ENCODE peak calls at places on chromosomes 2 and 18, in six cellular contexts. D, R, U, X, H and Z are unnamed samples.

GRCh38 chr2:30915485-30915884 is 108.2 kb upstream of the CAPN13 start:
- DNase-seq in D (no peak), R (no peak), U (no peak), X (peak), H (peak), Z (no peak)

GRCh38 chr2:131966256-131966655 is 195.5 kb downstream of the ANKRD30BL start:
- DNase-seq in D (no peak), R (no peak), U (no peak), X (no peak), H (no peak), Z (no peak)

GRCh38 chr2:99936065-99936464 is 206.3 kb downstream of the AFF3 start:
- DNase-seq in D (no peak), R (no peak), U (no peak), X (no peak), H (no peak), Z (no peak)

GRCh38 chr2:158716091-158716815 is 78.9 kb upstream of the DAPL1 start:
- DNase-seq in D (no peak), R (no peak), U (peak), X (peak), H (no peak), Z (no peak)

GRCh38 chr2:105515581-105516415 is 116.9 kb upstream of the FHL2 start:
- DNase-seq in D (no peak), R (no peak), U (no peak), X (peak), H (no peak), Z (peak)

GRCh38 chr2:223989206-223989859 is 32.1 kb downstream of the MRPL44 start:
- DNase-seq in D (no peak), R (no peak), U (no peak), X (no peak), H (no peak), Z (no peak)

GRCh38 chr2:179272406-179273192 is 8.0 kb upstream of the SESTD1 start:
- DNase-seq in D (no peak), R (peak), U (peak), X (no peak), H (no peak), Z (no peak)

GRCh38 chr18:11324510-11324909 is 175.1 kb upstream of the PIEZO2 start:
- DNase-seq in D (no peak), R (no peak), U (peak), X (no peak), H (no peak), Z (no peak)

GRCh38 chr2:111039984-111040383 is 80.7 kb upstream of the BCL2L11 start:
- DNase-seq in D (no peak), R (no peak), U (no peak), X (no peak), H (no peak), Z (no peak)

GRCh38 chr2:221574231-221574570 is 2.1 kb upstream of the EPHA4 start:
- DNase-seq in D (no peak), R (no peak), U (no peak), X (no peak), H (no peak), Z (no peak)

GRCh38 chr2:147384659-147385058 is 460.2 kb upstream of the ACVR2A start:
- DNase-seq in D (no peak), R (no peak), U (no peak), X (no peak), H (no peak), Z (no peak)

GRCh38 chr2:111898703-111899514 is 502 bp downstream of the MERTK start:
- DNase-seq in D (peak), R (no peak), U (peak), X (peak), H (no peak), Z (no peak)

GRCh38 chr2:61419129-61419528 is 51.8 kb downstream of the USP34 start:
- DNase-seq in D (no peak), R (no peak), U (no peak), X (no peak), H (no peak), Z (no peak)

GRCh38 chr2:207970138-207970824 is 55.0 kb downstream of the PLEKHM3 start:
- DNase-seq in D (no peak), R (no peak), U (no peak), X (no peak), H (no peak), Z (no peak)

GRCh38 chr2:25528173-25528572 is 145.2 kb downstream of the DTNB start:
- DNase-seq in D (no peak), R (peak), U (peak), X (no peak), H (no peak), Z (no peak)

GRCh38 chr2:196143641-196144236 is 27.6 kb downstream of the STK17B start:
- DNase-seq in D (no peak), R (no peak), U (no peak), X (no peak), H (no peak), Z (no peak)

GRCh38 chr2:46352621-46353020 is 55.4 kb downstream of the EPAS1 start:
- DNase-seq in D (no peak), R (no peak), U (peak), X (peak), H (no peak), Z (peak)

GRCh38 chr2:167454036-167454435 is 565.8 kb downstream of the XIRP2 start:
- DNase-seq in D (no peak), R (no peak), U (no peak), X (no peak), H (no peak), Z (no peak)

GRCh38 chr2:167450364-167450763 is 562.1 kb downstream of the XIRP2 start:
- DNase-seq in D (no peak), R (no peak), U (no peak), X (no peak), H (no peak), Z (no peak)

GRCh38 chr2:167451496-167452289 is 563.4 kb downstream of the XIRP2 start:
- DNase-seq in D (no peak), R (no peak), U (no peak), X (no peak), H (no peak), Z (no peak)
- TF ChIP-seq CTCF in D (no peak), R (no peak), U (no peak), X (no peak), H (no peak), Z (no peak)

DNA sequence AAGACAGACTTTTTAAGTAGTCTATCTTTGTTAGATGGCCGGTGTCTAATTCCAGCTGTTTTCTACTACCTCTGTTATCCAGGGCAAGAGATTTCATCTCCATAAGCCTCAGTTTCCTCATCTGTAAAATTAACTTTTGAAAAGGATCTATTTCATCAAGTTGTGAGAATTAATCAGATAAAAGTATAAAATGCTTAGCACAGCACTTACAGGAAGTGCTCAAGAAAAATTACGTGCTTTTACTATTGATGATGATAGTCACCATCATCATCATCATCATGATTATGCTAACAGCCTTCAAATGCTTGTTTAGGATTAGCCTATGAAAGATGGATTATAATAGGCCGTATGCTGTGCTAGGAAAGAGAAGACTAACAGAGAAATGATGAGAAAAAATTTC is 76.2 kb downstream of the CYRIA start:
- DNase-seq in D (no peak), R (no peak), U (no peak), X (no peak), H (no peak), Z (no peak)
- TF ChIP-seq CTCF in D (no peak), R (no peak), U (no peak), X (no peak), H (no peak), Z (no peak)

GRCh38 chr2:28643911-28644334 is 107.7 kb upstream of the PPP1CB start:
- DNase-seq in D (no peak), R (peak), U (peak), X (no peak), H (no peak), Z (peak)
- TF ChIP-seq CTCF in D (no peak), R (no peak), U (no peak), X (no peak), H (no peak), Z (no peak)

DNA sequence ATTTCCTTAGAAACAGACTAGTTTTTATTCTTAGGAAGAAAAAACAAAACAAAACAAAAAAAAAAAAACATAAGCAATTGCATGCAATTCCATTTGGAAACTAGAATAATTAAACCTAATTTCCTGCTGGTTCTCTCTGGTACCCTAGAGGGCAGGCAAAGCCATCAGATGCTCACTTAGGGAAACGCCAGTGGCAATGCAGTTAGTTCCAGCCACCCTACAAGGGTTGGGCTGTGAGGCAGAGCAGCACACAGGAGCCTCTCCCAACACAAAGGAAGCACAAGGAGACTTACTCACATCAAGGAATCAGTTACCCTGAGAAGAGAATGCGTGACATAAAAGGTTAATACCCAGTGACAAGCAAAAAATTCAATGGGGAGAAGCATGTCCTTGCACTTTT is 28.8 kb downstream of the CCDC93 start:
- DNase-seq in D (no peak), R (no peak), U (no peak), X (no peak), H (no peak), Z (no peak)
- TF ChIP-seq CTCF in D (no peak), R (peak), U (peak), X (no peak), H (no peak), Z (no peak)